ENCODE peak calls at places on chromosomes 4 and X, in six cellular contexts. F, X, M, Z, E and U are unnamed samples.

GRCh38 chrX:153494541-153495361 is at the start of gene BGN:
- DNase-seq in Z (peak), M (peak), X (peak), F (no peak), E (no peak), U (no peak)

GRCh38 chrX:13664026-13664425 is 11.1 kb downstream of the TCEANC start:
- DNase-seq in F (no peak), X (no peak), E (no peak), Z (no peak), M (no peak), U (no peak)

GRCh38 chr4:73523126-73523525 is 41.6 kb downstream of the AFM start:
- DNase-seq in M (no peak), Z (no peak), X (no peak), F (no peak), E (no peak), U (no peak)

GRCh38 chr4:124753941-124754581 is 41.5 kb upstream of the ANKRD50 start:
- DNase-seq in M (no peak), Z (no peak), E (no peak), F (no peak), X (no peak), U (no peak)

GRCh38 chrX:152733261-152733975 is at the start of the genes CSAG1 and MAGEA12:
- DNase-seq in F (no peak), M (no peak), Z (no peak), X (no peak), E (no peak), U (no peak)

GRCh38 chrX:100994352-100995281 is 25.1 kb downstream of the ARL13A start:
- DNase-seq in X (no peak), F (no peak), M (peak), E (peak), Z (peak), U (peak)

GRCh38 chr4:118557298-118557851 is 127.8 kb upstream of the METTL14 start:
- DNase-seq in M (no peak), Z (peak), E (no peak), F (no peak), X (no peak), U (peak)

GRCh38 chrX:40864972-40865371 is 129.6 kb upstream of the MED14 start:
- DNase-seq in X (no peak), F (no peak), M (no peak), E (no peak), Z (no peak), U (no peak)

GRCh38 chrX:12929701-12930100 is 23.3 kb downstream of the TLR8 start:
- DNase-seq in X (no peak), Z (no peak), M (no peak), E (no peak), F (no peak), U (no peak)

GRCh38 chrX:24204958-24205357 is 55.4 kb downstream of the ZFX start:
- DNase-seq in E (no peak), M (no peak), X (no peak), F (no peak), Z (no peak), U (no peak)

GRCh38 chr4:25913056-25913850 is 767 bp upstream of the SMIM20 start:
- DNase-seq in X (peak), Z (peak), E (peak), M (no peak), F (peak), U (no peak)

GRCh38 chrX:40579139-40579538 is 1.6 kb upstream of the ATP6AP2 start:
- DNase-seq in E (no peak), F (no peak), M (no peak), X (no peak), Z (no peak), U (no peak)

GRCh38 chr4:3612275-3612674 is 80.1 kb upstream of the LRPAP1 start:
- DNase-seq in F (no peak), E (no peak), X (no peak), M (no peak), Z (no peak), U (no peak)

GRCh38 chr4:177681902-177682301 is 239.7 kb upstream of the AGA start:
- DNase-seq in X (no peak), M (no peak), Z (no peak), F (no peak), E (no peak), U (no peak)

GRCh38 chrX:8916697-8917096 is 115.5 kb upstream of the FAM9A start:
- DNase-seq in E (no peak), F (no peak), M (no peak), Z (no peak), X (no peak), U (no peak)

GRCh38 chr4:140645614-140646412 is 77.1 kb upstream of the UCP1 start:
- DNase-seq in Z (no peak), E (no peak), X (no peak), M (no peak), F (no peak), U (no peak)

GRCh38 chr4:113951263-113951662 is 28.2 kb downstream of the ARSJ start:
- DNase-seq in F (no peak), Z (no peak), X (no peak), M (no peak), E (no peak), U (no peak)

GRCh38 chrX:24294619-24295018 is 19.2 kb downstream of the SUPT20HL2 start:
- DNase-seq in X (no peak), F (no peak), E (peak), M (peak), Z (no peak), U (no peak)

GRCh38 chrX:118644378-118644777 is 83.0 kb upstream of the IL13RA1 start:
- DNase-seq in F (no peak), Z (no peak), X (no peak), M (peak), E (no peak), U (peak)

GRCh38 chr4:99435154-99435553 is at the start of gene ADH7:
- DNase-seq in E (no peak), X (no peak), Z (no peak), M (no peak), F (no peak), U (no peak)

GRCh38 chr4:4820264-4820663 is 39.2 kb upstream of the MSX1 start:
- DNase-seq in E (no peak), X (no peak), F (peak), M (no peak), Z (no peak), U (no peak)

GRCh38 chr4:82797591-82798081 is 960 bp downstream of the SCD5 start:
- DNase-seq in E (peak), M (no peak), Z (no peak), F (peak), X (peak), U (peak)

GRCh38 chr4:159598602-159599001 is 495.7 kb downstream of the RAPGEF2 start:
- DNase-seq in X (no peak), F (no peak), Z (no peak), M (no peak), E (no peak), U (no peak)

GRCh38 chr4:104859601-104860000 is 287.1 kb upstream of the TET2 start:
- DNase-seq in Z (no peak), E (no peak), X (no peak), M (no peak), F (no peak), U (no peak)

GRCh38 chr4:14091966-14092365 is 464.4 kb upstream of the BOD1L1 start:
- DNase-seq in E (no peak), X (no peak), F (no peak), M (no peak), Z (no peak), U (no peak)

GRCh38 chrX:31590581-31591113 is 518.8 kb upstream of the FTHL17 start:
- DNase-seq in E (no peak), M (no peak), Z (peak), X (no peak), F (no peak), U (peak)

GRCh38 chrX:45900751-45901150 is 644.5 kb downstream of the ZNF674 start:
- DNase-seq in E (no peak), M (no peak), X (no peak), F (no peak), Z (no peak), U (no peak)

GRCh38 chrX:15989716-15990115 is 133.6 kb upstream of the GRPR start:
- DNase-seq in X (no peak), F (no peak), Z (no peak), M (no peak), E (no peak), U (no peak)

GRCh38 chrX:150544222-150544787 is 24.1 kb upstream of the MTM1 start:
- DNase-seq in M (no peak), Z (no peak), F (no peak), X (no peak), E (no peak), U (no peak)

GRCh38 chr4:127856485-127857447 is 23.9 kb upstream of the PLK4 start:
- DNase-seq in Z (no peak), E (no peak), X (no peak), F (no peak), M (no peak), U (no peak)

GRCh38 chr4:175998782-175999181 is 66.9 kb upstream of the WDR17 start:
- DNase-seq in Z (no peak), E (no peak), X (no peak), F (no peak), M (peak), U (no peak)

GRCh38 chr4:65893957-65894755 is 223.9 kb upstream of the EPHA5 start:
- DNase-seq in Z (no peak), X (no peak), F (no peak), E (no peak), M (no peak), U (no peak)

GRCh38 chr4:31081375-31081774 is 361.2 kb downstream of the PCDH7 start:
- DNase-seq in E (no peak), M (no peak), X (no peak), Z (peak), F (no peak), U (no peak)

GRCh38 chr4:7121861-7122653 is 54.2 kb upstream of the GRPEL1 start:
- DNase-seq in M (no peak), Z (no peak), E (no peak), X (no peak), F (no peak), U (no peak)